ENCODE peak calls at places on chromosomes 1 and 21, in four cellular contexts. M, K, X and F are unnamed samples.
A peak's percentile ranks its signal among the peaks of the same experiment; 100 is the strongest.

GRCh38 chr1:86429830-86430229 is 5.9 kb downstream of the CLCA2 start:
- DNase-seq in M (no peak), K (no peak), X (no peak), F (no peak)

GRCh38 chr1:43019226-43019625 is 60.6 kb upstream of the SLC2A1 start:
- DNase-seq in M (no peak), K (no peak), X (no peak), F (no peak)

GRCh38 chr1:107529511-107530149 is 388.8 kb downstream of the NTNG1 start:
- DNase-seq in M (no peak), K (peak; percentile 57), X (peak; percentile 19), F (peak; percentile 64)

GRCh38 chr1:35554261-35555211 is 2.7 kb downstream of the KIAA0319L start:
- DNase-seq in M (no peak), K (no peak), X (no peak), F (no peak)

GRCh38 chr1:61170328-61171238 is 88.2 kb downstream of the NFIA start:
- DNase-seq in M (no peak), K (peak; percentile 80), X (no peak), F (no peak)

GRCh38 chr1:159798893-159799292 is 3.3 kb upstream of the FCRL6 start:
- DNase-seq in M (peak; percentile 59), K (peak; percentile 67), X (no peak), F (peak; percentile 70)

GRCh38 chr1:116314305-116314919 is 58.6 kb upstream of the ATP1A1 start:
- DNase-seq in M (no peak), K (no peak), X (no peak), F (peak; percentile 71)

GRCh38 chr1:189970331-189971230 is 507.1 kb downstream of the BRINP3 start:
- DNase-seq in M (no peak), K (no peak), X (no peak), F (no peak)

GRCh38 chr21:41411449-41412089 is 14.5 kb upstream of the MX1 start:
- DNase-seq in M (peak; percentile 60), K (no peak), X (peak; percentile 40), F (peak; percentile 9)

GRCh38 chr1:209800984-209801834 is 4.7 kb downstream of the IRF6 start:
- DNase-seq in M (no peak), K (no peak), X (no peak), F (no peak)

GRCh38 chr1:207866471-207867135 is 44.3 kb downstream of the CD34 start:
- DNase-seq in M (no peak), K (no peak), X (no peak), F (no peak)

GRCh38 chr1:241639653-241640148 is 468 bp downstream of the CHML start:
- DNase-seq in M (peak; percentile 69), K (peak; percentile 66), X (no peak), F (peak; percentile 38)

GRCh38 chr1:89724369-89725015 is 91.6 kb downstream of the LRRC8C start:
- DNase-seq in M (no peak), K (no peak), X (peak; percentile 52), F (no peak)

GRCh38 chr1:101183388-101183699 is 53.5 kb upstream of the S1PR1 start:
- DNase-seq in M (no peak), K (no peak), X (no peak), F (no peak)

GRCh38 chr1:205066221-205066818 is 17.9 kb downstream of the TMEM81 start:
- DNase-seq in M (no peak), K (peak; percentile 51), X (no peak), F (no peak)

GRCh38 chr21:42062543-42063022 is 8.5 kb upstream of the UMODL1 start:
- DNase-seq in M (no peak), K (no peak), X (peak; percentile 82), F (no peak)

GRCh38 chr21:41926068-41926806 is 27.6 kb downstream of the C2CD2 start:
- DNase-seq in M (no peak), K (no peak), X (peak; percentile 68), F (peak; percentile 60)

GRCh38 chr1:57991289-57991688 is 555.2 kb downstream of the OMA1 start:
- DNase-seq in M (no peak), K (no peak), X (no peak), F (no peak)

GRCh38 chr1:196148367-196148970 is 459.8 kb downstream of the KCNT2 start:
- DNase-seq in M (no peak), K (no peak), X (no peak), F (peak; percentile 6)

GRCh38 chr21:36841866-36842265 is 124.6 kb downstream of the HLCS start:
- DNase-seq in M (no peak), K (no peak), X (no peak), F (no peak)

GRCh38 chr1:96374076-96374762 is 347.4 kb upstream of the PTBP2 start:
- DNase-seq in M (no peak), K (no peak), X (no peak), F (no peak)

GRCh38 chr1:88013485-88013884 is 670.6 kb upstream of the PKN2 start:
- DNase-seq in M (no peak), K (no peak), X (no peak), F (no peak)

GRCh38 chr1:194684636-194685035 is 1498.2 kb upstream of the B3GALT2 start:
- DNase-seq in M (no peak), K (no peak), X (no peak), F (no peak)

GRCh38 chr1:38612956-38613355 is 246.6 kb downstream of the RRAGC start:
- DNase-seq in M (no peak), K (no peak), X (no peak), F (no peak)

GRCh38 chr1:151958959-151959358 is 34.7 kb downstream of the S100A10 start:
- DNase-seq in M (no peak), K (no peak), X (no peak), F (no peak)

GRCh38 chr1:198543670-198544260 is 3.3 kb upstream of the ATP6V1G3 start:
- DNase-seq in M (no peak), K (no peak), X (no peak), F (no peak)

GRCh38 chr1:177172866-177173265 is 2.1 kb downstream of the BRINP2 start:
- DNase-seq in M (no peak), K (no peak), X (no peak), F (no peak)

GRCh38 chr21:42311160-42311559 is 4.0 kb downstream of the TFF3 start:
- DNase-seq in M (no peak), K (no peak), X (no peak), F (no peak)

DNA sequence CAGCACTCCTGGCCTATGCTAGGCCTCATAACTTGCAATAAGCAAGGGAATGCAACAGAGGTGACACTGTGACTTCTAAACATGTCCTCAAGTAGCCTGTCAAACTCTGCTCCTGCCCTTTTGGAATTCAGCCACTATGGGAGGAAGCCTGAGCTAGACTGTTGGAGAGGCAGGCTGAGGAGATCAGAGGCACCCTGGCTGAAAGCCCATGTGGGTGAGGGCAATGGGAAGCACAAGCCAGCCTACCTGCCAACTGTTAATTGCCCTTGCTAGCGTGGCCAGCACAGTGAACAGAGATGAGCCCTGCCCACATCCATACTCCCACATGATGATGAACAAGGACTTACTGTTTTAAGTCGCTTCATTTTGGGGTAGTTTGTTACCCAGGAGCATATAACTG is 17.7 kb downstream of the GNB1 start:
- DNase-seq in M (no peak), K (no peak), X (no peak), F (no peak)
- TF ChIP-seq ATF2 in M (no peak), K (no peak), X (no peak), F (no peak)

GRCh38 chr1:173827611-173828010 is 2.9 kb upstream of the CENPL start:
- DNase-seq in M (no peak), K (no peak), X (no peak), F (no peak)

GRCh38 chr1:173823776-173824314 is 628 bp upstream of the DARS2 start:
- DNase-seq in M (no peak), K (no peak), X (peak; percentile 13), F (peak; percentile 2)

GRCh38 chr1:173821680-173822079 is 2.8 kb upstream of the DARS2 start:
- DNase-seq in M (no peak), K (no peak), X (no peak), F (no peak)

GRCh38 chr1:173824315-173825081 is at the start of the genes CENPL and DARS2:
- DNase-seq in M (peak; percentile 89), K (peak; percentile 76), X (peak; percentile 94), F (peak; percentile 96)
- TF ChIP-seq POLR2A in M (peak; percentile 63), K (peak; percentile 98), X (peak; percentile 83), F (peak; percentile 80)

GRCh38 chr1:218461351-218461750 is 116.2 kb downstream of the TGFB2 start:
- DNase-seq in M (no peak), K (no peak), X (no peak), F (no peak)

GRCh38 chr1:218459878-218460277 is 114.7 kb downstream of the TGFB2 start:
- DNase-seq in M (peak; percentile 45), K (no peak), X (no peak), F (peak; percentile 9)

GRCh38 chr1:218462116-218462515 is 117.0 kb downstream of the TGFB2 start:
- DNase-seq in M (no peak), K (no peak), X (no peak), F (no peak)

GRCh38 chr1:218460367-218460766 is 115.2 kb downstream of the TGFB2 start:
- DNase-seq in M (peak; percentile 47), K (no peak), X (no peak), F (no peak)

DNA sequence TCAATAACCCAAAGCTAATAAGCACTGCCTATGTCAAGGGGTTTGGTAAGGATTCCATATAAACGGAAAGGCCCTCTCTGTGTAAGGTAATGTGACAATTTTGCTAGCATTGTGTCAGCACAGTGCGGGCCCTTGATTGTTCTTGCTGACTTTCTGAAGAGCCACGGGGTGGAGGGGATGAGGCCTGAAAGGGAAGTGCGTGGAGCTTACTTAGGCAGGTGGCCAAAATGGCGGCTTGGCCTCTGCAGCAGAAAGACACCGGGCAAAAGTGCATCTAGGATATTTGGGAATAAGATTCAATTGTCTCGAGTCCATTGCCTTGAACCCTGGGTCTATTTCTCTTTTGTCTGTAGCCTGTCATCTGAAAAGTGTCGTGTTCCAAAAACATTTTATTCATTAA is 114.3 kb downstream of the TGFB2 start:
- DNase-seq in M (no peak), K (no peak), X (no peak), F (no peak)
- TF ChIP-seq ATF2 in M (peak; percentile 14), K (no peak), X (no peak), F (no peak)

DNA sequence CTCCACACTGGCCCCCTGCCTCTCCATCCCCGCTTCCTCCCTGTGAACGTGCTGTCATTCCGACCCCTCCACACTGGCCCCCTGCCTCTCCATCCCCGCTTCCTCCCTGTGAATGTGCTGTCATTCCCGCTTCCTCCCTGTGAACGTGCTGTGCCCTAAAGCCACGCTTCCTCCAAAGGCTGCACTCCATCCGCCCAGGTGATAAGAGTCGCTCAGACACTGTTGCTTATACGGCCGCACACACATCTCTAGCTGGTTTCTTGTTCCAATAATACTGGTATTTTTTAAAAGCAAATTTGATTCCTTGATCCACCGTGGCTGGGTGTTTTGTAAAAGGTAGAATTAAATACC is 39.3 kb upstream of the TSPEAR start:
- DNase-seq in M (no peak), K (no peak), X (no peak), F (no peak)
- TF ChIP-seq POLR2A in M (no peak), K (no peak), X (no peak), F (no peak)

DNA sequence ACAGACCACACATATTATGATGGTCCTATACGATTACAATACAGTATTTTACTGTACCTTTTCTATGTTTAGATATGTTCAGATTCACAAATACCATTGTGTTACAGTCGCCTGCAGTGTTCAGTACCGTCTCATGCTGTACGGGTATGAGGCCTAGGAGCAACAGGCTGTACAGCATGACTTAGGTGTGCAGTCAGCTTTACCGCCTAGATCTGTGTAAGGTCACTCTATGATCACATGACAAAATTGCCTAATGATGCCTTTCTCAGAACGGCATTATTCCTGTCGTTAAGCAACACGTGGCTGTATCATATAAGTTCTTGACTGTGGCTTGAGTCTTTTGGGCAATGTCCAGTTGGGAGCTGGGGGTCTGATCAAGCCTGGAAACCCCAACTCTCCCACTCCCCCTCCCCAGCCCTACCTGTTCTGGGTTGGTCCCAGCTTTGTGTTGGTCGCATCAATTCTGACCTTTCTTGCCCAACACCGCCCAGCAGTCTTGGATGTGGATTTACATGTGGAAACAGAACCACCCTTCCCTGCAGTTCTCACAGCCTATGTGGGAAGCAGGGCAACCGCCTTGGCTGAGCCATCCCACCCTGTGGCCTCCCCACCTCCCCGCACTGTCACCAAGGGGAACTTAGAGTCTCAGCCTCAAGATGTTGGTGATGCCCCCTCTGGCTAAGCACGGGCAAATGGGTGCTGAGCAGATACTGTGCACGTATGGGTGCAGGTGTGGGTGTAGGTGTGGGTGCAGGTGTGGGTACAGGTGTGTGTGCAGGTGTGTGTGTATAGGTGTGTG is 80.2 kb upstream of the ACTL8 start:
- DNase-seq in M (no peak), K (no peak), X (no peak), F (no peak)
- TF ChIP-seq ATF2 in M (no peak), K (no peak), X (no peak), F (no peak)